ENCODE peak calls at places on chromosomes 4 and X, in five cellular contexts. W is GM23248; V is upper lobe of right lung; Y is stomach; H is CD8-positive, alpha-beta T cell. X is an unnamed sample. For H3K27me3, the result is how much of the 10 kb centered on the place peaks cover.

GRCh38 chr4:8405516-8405875 is 35.0 kb downstream of the ACOX3 start:
- DNase-seq in W (no peak), V (peak), Y (no peak), H (no peak), X (no peak)

GRCh38 chr4:24642941-24643628 is 58.7 kb upstream of the DHX15 start:
- DNase-seq in W (peak), V (no peak), Y (no peak), H (no peak), X (peak)

GRCh38 chrX:65924938-65925507 is 114.9 kb downstream of the VSIG4 start:
- DNase-seq in W (no peak), V (no peak), Y (no peak), H (no peak), X (no peak)

GRCh38 chr4:26238426-26238781 is 82.4 kb upstream of the RBPJ start:
- DNase-seq in W (no peak), V (no peak), Y (no peak), H (no peak), X (no peak)

GRCh38 chrX:22952011-22952410 is 47.7 kb upstream of the DDX53 start:
- DNase-seq in W (no peak), V (no peak), Y (no peak), H (no peak), X (peak)

GRCh38 chrX:140503714-140504351 is 1.0 kb downstream of the SOX3 start:
- DNase-seq in W (peak), V (no peak), Y (no peak), H (no peak), X (peak)

GRCh38 chr4:101232074-101232776 is 115.1 kb downstream of the PPP3CA start:
- DNase-seq in W (peak), V (no peak), Y (no peak), H (no peak), X (peak)

GRCh38 chr4:156595041-156595440 is 376.6 kb downstream of the PDGFC start:
- DNase-seq in W (no peak), V (no peak), Y (no peak), H (no peak), X (no peak)

GRCh38 chr4:149555146-149555545 is 260.5 kb downstream of the IQCM start:
- DNase-seq in W (no peak), V (no peak), Y (no peak), H (no peak), X (no peak)

GRCh38 chr4:37873383-37873782 is 17.5 kb upstream of the TBC1D1 start:
- DNase-seq in W (peak), V (no peak), Y (no peak), H (no peak), X (no peak)

GRCh38 chr4:6840062-6840976 is 57.8 kb downstream of the KIAA0232 start:
- DNase-seq in W (peak), V (no peak), Y (no peak), H (no peak), X (no peak)

GRCh38 chr4:139735381-139736256 is 70.0 kb downstream of the MGST2 start:
- DNase-seq in W (peak), V (peak), Y (no peak), H (no peak), X (peak)

GRCh38 chr4:87933337-87933736 is 42.2 kb upstream of the SPP1 start:
- DNase-seq in W (no peak), V (no peak), Y (no peak), H (no peak), X (no peak)

GRCh38 chr4:127469575-127470289 is 163.0 kb upstream of the INTU start:
- DNase-seq in W (no peak), V (no peak), Y (no peak), H (no peak), X (no peak)

GRCh38 chrX:44152867-44153266 is 179.7 kb upstream of the NDP start:
- DNase-seq in W (peak), V (no peak), Y (no peak), H (no peak), X (no peak)

GRCh38 chrX:49186125-49187027 is at the start of gene PRICKLE3:
- DNase-seq in W (peak), V (peak), Y (peak), H (peak), X (peak)

GRCh38 chr4:74111990-74112389 is 13.0 kb upstream of the CXCL2 start:
- DNase-seq in W (peak), V (peak), Y (no peak), H (no peak), X (no peak)

GRCh38 chr4:2340272-2341061 is 78.0 kb downstream of the ZFYVE28 start:
- DNase-seq in W (no peak), V (peak), Y (no peak), H (peak), X (no peak)

GRCh38 chr4:101238706-101239105 is 108.6 kb downstream of the PPP3CA start:
- DNase-seq in W (peak), V (no peak), Y (no peak), H (no peak), X (peak)

GRCh38 chrX:10603612-10604011 is 16.8 kb downstream of the MID1 start:
- DNase-seq in W (no peak), V (no peak), Y (no peak), H (no peak), X (no peak)

GRCh38 chrX:10608099-10608498 is 12.3 kb downstream of the MID1 start:
- DNase-seq in W (peak), V (no peak), Y (no peak), H (no peak), X (no peak)

GRCh38 chrX:10611441-10612090 is 8.8 kb downstream of the MID1 start:
- DNase-seq in W (peak), V (no peak), Y (no peak), H (no peak), X (no peak)

GRCh38 chrX:10602646-10603045 is 17.7 kb downstream of the MID1 start:
- DNase-seq in W (no peak), V (no peak), Y (no peak), H (no peak), X (no peak)

GRCh38 chrX:10607233-10607632 is 13.2 kb downstream of the MID1 start:
- DNase-seq in W (no peak), V (no peak), Y (no peak), H (no peak), X (no peak)
- H3K27me3 ChIP-seq in W (under half), V (under half), Y (under half), H (under half), X (under half)

DNA sequence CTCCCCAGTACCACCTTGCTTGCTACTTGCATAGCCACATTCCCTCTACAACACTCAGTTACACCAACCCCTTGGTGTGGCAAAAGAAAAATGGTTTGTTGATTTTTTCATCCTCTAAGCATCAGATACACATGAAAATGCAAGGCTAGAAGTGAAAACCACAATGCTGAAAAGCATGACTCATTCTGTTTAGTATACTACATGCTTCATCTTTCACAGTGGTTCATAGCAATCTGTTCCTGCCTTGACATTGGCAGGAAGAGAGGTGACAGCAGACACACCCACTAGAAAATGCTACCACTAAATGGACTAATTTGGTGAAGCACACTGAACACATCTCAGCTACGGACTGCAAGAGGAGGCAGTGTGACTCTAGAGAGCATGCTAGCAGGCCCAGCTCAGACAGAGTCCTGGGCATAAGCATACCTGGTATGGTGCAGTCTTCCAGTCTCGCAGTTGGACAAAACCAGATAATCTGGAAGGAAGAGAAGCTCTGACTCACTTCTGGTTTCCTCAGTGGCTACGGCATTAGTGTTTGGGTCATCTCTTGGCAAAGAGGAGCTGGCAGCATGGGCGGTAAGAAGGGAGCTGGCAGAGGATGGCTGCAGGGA is 38.0 kb downstream of the GAB3 start:
- DNase-seq in W (peak), V (no peak), Y (no peak), H (peak), X (no peak)
- H3K4me3 ChIP-seq in W (no peak), V (no peak), Y (no peak), H (no peak), X (no peak)

GRCh38 chrX:130047416-130047815 is 62.9 kb downstream of the ELF4 start:
- DNase-seq in W (no peak), V (no peak), Y (no peak), H (no peak), X (no peak)

GRCh38 chrX:130053236-130053635 is 57.1 kb downstream of the ELF4 start:
- DNase-seq in W (no peak), V (no peak), Y (no peak), H (no peak), X (no peak)

GRCh38 chrX:130049821-130050220 is 60.5 kb downstream of the ELF4 start:
- DNase-seq in W (no peak), V (no peak), Y (no peak), H (no peak), X (no peak)

GRCh38 chrX:130051176-130051845 is 59.0 kb downstream of the ELF4 start:
- DNase-seq in W (no peak), V (no peak), Y (no peak), H (no peak), X (no peak)

DNA sequence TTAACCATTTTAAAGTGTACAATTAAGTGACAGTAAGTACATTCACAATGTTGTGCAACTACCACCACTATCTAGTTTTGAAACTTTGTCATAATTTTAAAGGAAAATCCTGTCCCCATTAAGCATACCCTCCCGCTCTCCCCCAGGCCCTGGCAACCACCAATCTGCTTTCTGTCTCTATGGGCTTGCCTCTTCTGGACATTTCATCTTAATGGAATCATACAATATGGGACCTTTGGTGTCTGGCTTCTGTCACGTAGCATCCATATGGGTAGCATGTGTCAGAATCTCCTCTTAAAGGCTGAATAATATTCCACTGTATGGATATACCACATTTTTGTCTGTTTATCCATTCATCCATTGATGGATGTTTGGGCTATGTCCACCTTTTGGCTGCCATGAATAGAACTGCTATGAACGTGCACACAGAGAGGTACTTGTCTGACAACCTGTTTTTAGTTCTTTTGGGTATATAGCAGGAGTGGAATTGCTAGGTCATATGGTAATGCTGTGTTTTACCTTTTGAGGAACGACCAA is 61.5 kb downstream of the ELF4 start:
- DNase-seq in W (no peak), V (no peak), Y (no peak), H (no peak), X (no peak)
- H3K27me3 ChIP-seq in W (under half), V (under half), Y (under half), H (under half), X (under half)

DNA sequence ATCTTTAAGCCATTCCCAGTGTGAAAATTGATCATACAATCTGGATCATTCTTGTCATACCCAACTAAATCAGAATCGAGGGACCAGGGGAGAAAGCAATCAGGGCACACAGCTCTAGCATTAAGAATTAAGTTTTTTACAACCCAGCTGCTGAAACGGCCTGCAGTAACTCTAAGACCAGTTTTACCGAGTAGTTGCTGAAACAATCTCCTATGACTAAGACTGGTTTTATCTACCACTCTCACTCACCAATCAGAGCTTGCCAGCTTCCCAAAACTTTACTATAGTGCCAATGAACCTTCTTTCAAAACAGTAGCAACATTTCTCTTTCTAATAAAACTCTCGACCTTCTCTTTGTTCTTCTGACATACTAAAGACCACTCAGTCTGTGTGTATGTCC is 2.8 kb upstream of the SAP30 start:
- DNase-seq in W (peak), V (no peak), Y (no peak), H (no peak), X (peak)
- H3K4me3 ChIP-seq in W (no peak), V (no peak), Y (no peak), H (no peak), X (peak)

GRCh38 chr4:183798921-183799307 is 106.2 kb upstream of the STOX2 start:
- DNase-seq in W (no peak), V (no peak), Y (no peak), H (no peak), X (no peak)
- H3K27me3 ChIP-seq in W (under half), V (under half), Y (under half), H (under half), X (half or more)